ENCODE peak calls at places on chromosomes 16 and 17, in eight cellular contexts. V is body of pancreas, G is MCF 10A, Q is retinal pigment epithelial cell, S is GM10248, N is tibial nerve, H is AG04449, U is lower lobe of right lung. B is an unnamed sample.

GRCh38 chr17:68600123-68600880 is 865 bp downstream of the FAM20A start:
- DNase-seq in V (peak; percentile 25), G (no peak), Q (no peak), S (no peak), N (no peak), H (no peak), U (peak; percentile 82), B (peak; percentile 54)

GRCh38 chr17:48134912-48135480 is 27.4 kb downstream of the SNX11 start:
- DNase-seq in V (no peak), G (no peak), Q (no peak), S (peak; percentile 32), N (no peak), H (no peak), U (no peak), B (peak; percentile 27)

GRCh38 chr17:43909537-43910231 is 2.3 kb upstream of the MPP2 start:
- DNase-seq in V (no peak), G (no peak), Q (no peak), S (no peak), N (no peak), H (no peak), U (no peak), B (no peak)

GRCh38 chr16:59305850-59306249 is 571.7 kb upstream of the GOT2 start:
- DNase-seq in V (no peak), G (no peak), Q (no peak), S (no peak), N (no peak), H (no peak), U (no peak), B (no peak)

GRCh38 chr17:31092475-31093064 is 2.2 kb upstream of the NF1 start:
- DNase-seq in V (no peak), G (no peak), Q (no peak), S (no peak), N (no peak), H (no peak), U (no peak), B (no peak)

GRCh38 chr17:56319531-56319930 is 166.3 kb downstream of the ANKFN1 start:
- DNase-seq in V (no peak), G (peak; percentile 68), Q (peak; percentile 13), S (peak; percentile 21), N (no peak), H (no peak), U (no peak), B (peak; percentile 25)

GRCh38 chr16:47600376-47600775 is 139.2 kb downstream of the PHKB start:
- DNase-seq in V (no peak), G (no peak), Q (no peak), S (no peak), N (no peak), H (no peak), U (no peak), B (no peak)

GRCh38 chr16:22141746-22142145 is 20.6 kb upstream of the SDR42E2 start:
- DNase-seq in V (no peak), G (peak; percentile 23), Q (no peak), S (no peak), N (no peak), H (no peak), U (no peak), B (no peak)

GRCh38 chr16:22352726-22353125 is 21.7 kb downstream of the CDR2 start:
- DNase-seq in V (no peak), G (no peak), Q (no peak), S (no peak), N (no peak), H (no peak), U (no peak), B (no peak)

GRCh38 chr16:11781773-11782172 is 15.3 kb downstream of the ZC3H7A start:
- DNase-seq in V (no peak), G (peak; percentile 61), Q (no peak), S (no peak), N (no peak), H (no peak), U (no peak), B (no peak)

GRCh38 chr16:88685156-88686061 is 898 bp downstream of the SNAI3 start:
- DNase-seq in V (peak; percentile 42), G (peak; percentile 51), Q (no peak), S (peak; percentile 53), N (no peak), H (no peak), U (peak; percentile 61), B (no peak)

GRCh38 chr16:84223456-84223855 is 16.4 kb downstream of the KCNG4 start:
- DNase-seq in V (no peak), G (no peak), Q (no peak), S (no peak), N (no peak), H (no peak), U (no peak), B (no peak)

GRCh38 chr16:51591480-51591879 is 440.4 kb upstream of the SALL1 start:
- DNase-seq in V (no peak), G (no peak), Q (no peak), S (no peak), N (no peak), H (no peak), U (no peak), B (no peak)

GRCh38 chr16:27591837-27592236 is 41.9 kb downstream of the KATNIP start:
- DNase-seq in V (no peak), G (no peak), Q (no peak), S (no peak), N (no peak), H (no peak), U (no peak), B (no peak)

GRCh38 chr17:10628756-10629155 is 28.4 kb downstream of the MYH3 start:
- DNase-seq in V (no peak), G (no peak), Q (no peak), S (no peak), N (no peak), H (no peak), U (no peak), B (no peak)

GRCh38 chr17:78785011-78785662 is 3.1 kb upstream of the CYTH1 start:
- DNase-seq in V (no peak), G (no peak), Q (no peak), S (no peak), N (no peak), H (no peak), U (no peak), B (no peak)

GRCh38 chr17:14417336-14417735 is 116.5 kb downstream of the HS3ST3B1 start:
- DNase-seq in V (no peak), G (no peak), Q (no peak), S (no peak), N (no peak), H (no peak), U (no peak), B (no peak)

GRCh38 chr16:53792161-53792951 is 88.4 kb downstream of the FTO start:
- DNase-seq in V (no peak), G (no peak), Q (peak; percentile 54), S (no peak), N (no peak), H (no peak), U (no peak), B (no peak)

GRCh38 chr16:84730406-84731106 is 30.8 kb downstream of the USP10 start:
- DNase-seq in V (peak; percentile 41), G (peak; percentile 90), Q (peak; percentile 87), S (peak; percentile 59), N (no peak), H (peak; percentile 86), U (peak; percentile 70), B (peak; percentile 52)

GRCh38 chr16:25012525-25012991 is 2.6 kb downstream of the ARHGAP17 start:
- DNase-seq in V (no peak), G (peak; percentile 69), Q (no peak), S (no peak), N (no peak), H (peak; percentile 66), U (no peak), B (no peak)

GRCh38 chr16:70700101-70701020 is 14.5 kb upstream of the MTSS2 start:
- DNase-seq in V (no peak), G (no peak), Q (peak; percentile 54), S (no peak), N (no peak), H (no peak), U (peak; percentile 65), B (no peak)

GRCh38 chr17:71304498-71305158 is 816.2 kb upstream of the SOX9 start:
- DNase-seq in V (no peak), G (peak; percentile 7), Q (peak; percentile 48), S (no peak), N (no peak), H (no peak), U (no peak), B (no peak)
- TF ChIP-seq CTCF in V (no peak), G (no peak), Q (peak; percentile 18), S (no peak), N (no peak), H (no peak), U (no peak), B (no peak)

GRCh38 chr16:73011926-73012325 is 36.0 kb downstream of the ZFHX3 start:
- DNase-seq in V (no peak), G (no peak), Q (no peak), S (no peak), N (no peak), H (no peak), U (no peak), B (no peak)
- TF ChIP-seq CTCF in V (no peak), G (no peak), Q (no peak), S (no peak), N (no peak), H (no peak), U (no peak), B (no peak)

GRCh38 chr17:82105882-82106696 is 8.1 kb upstream of the FASN start:
- DNase-seq in V (no peak), G (peak; percentile 91), Q (no peak), S (peak; percentile 92), N (no peak), H (no peak), U (peak; percentile 90), B (peak; percentile 93)
- TF ChIP-seq CTCF in V (peak; percentile 35), G (peak; percentile 28), Q (peak; percentile 57), S (peak; percentile 49), N (no peak), H (peak; percentile 51), U (peak; percentile 57), B (peak; percentile 20)

DNA sequence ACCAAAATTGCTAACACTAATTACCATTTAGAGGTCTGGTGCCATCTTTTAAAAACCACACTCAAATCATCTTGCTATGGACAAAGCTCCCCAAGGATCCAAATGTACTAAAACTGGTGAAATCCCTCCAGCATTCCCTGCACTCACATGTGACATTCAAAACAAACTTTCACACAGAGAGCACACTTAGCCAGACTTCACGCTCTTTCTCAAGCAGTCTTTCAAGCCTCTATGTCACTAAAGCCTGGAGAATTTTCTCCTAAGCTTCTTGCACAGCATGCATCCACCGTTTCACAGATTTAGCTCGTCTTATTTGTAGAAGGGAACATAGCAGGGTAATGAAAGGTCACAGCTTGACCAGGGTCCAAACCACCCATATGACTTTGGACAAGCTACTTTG is 19.3 kb downstream of the CMTM3 start:
- DNase-seq in V (no peak), G (no peak), Q (no peak), S (no peak), N (no peak), H (no peak), U (no peak), B (no peak)
- TF ChIP-seq CTCF in V (no peak), G (no peak), Q (no peak), S (no peak), N (no peak), H (no peak), U (no peak), B (no peak)

B was measured in GM20000.